ENCODE peak calls at places on chromosomes 11 and 22, in four cellular contexts. N, G, S and Y are unnamed samples.

GRCh38 chr22:34108168-34108567 is 187.9 kb upstream of the LARGE1 start:
- DNase-seq in G (no peak), N (no peak), S (no peak), Y (no peak)

GRCh38 chr11:104028476-104028875 is 8.0 kb upstream of the DDI1 start:
- DNase-seq in G (no peak), S (no peak), N (no peak), Y (no peak)

GRCh38 chr11:90288207-90288821 is 65.5 kb upstream of the CHORDC1 start:
- DNase-seq in G (peak), S (no peak), N (peak), Y (peak)

GRCh38 chr11:116446048-116446399 is 326.8 kb downstream of the BUD13 start:
- DNase-seq in S (no peak), N (no peak), G (no peak), Y (no peak)

GRCh38 chr11:24575392-24575791 is 78.5 kb downstream of the LUZP2 start:
- DNase-seq in G (no peak), S (no peak), N (no peak), Y (peak)

GRCh38 chr11:46521947-46522681 is 71.7 kb downstream of the AMBRA1 start:
- DNase-seq in N (no peak), S (no peak), G (no peak), Y (no peak)

GRCh38 chr22:24117942-24118341 is 63.3 kb upstream of the SUSD2 start:
- DNase-seq in G (peak), N (no peak), S (no peak), Y (no peak)

GRCh38 chr11:26070981-26071380 is 260.9 kb upstream of the ANO3 start:
- DNase-seq in G (no peak), S (no peak), N (no peak), Y (no peak)

GRCh38 chr11:8325905-8326304 is 62.2 kb upstream of the LMO1 start:
- DNase-seq in G (no peak), N (no peak), S (no peak), Y (no peak)

GRCh38 chr11:76640540-76640939 is 30.0 kb downstream of the LRRC32 start:
- DNase-seq in G (no peak), S (no peak), N (no peak), Y (no peak)

GRCh38 chr22:31400023-31400397 is 606 bp downstream of the DRG1 start:
- DNase-seq in G (no peak), N (no peak), S (no peak), Y (no peak)

DNA sequence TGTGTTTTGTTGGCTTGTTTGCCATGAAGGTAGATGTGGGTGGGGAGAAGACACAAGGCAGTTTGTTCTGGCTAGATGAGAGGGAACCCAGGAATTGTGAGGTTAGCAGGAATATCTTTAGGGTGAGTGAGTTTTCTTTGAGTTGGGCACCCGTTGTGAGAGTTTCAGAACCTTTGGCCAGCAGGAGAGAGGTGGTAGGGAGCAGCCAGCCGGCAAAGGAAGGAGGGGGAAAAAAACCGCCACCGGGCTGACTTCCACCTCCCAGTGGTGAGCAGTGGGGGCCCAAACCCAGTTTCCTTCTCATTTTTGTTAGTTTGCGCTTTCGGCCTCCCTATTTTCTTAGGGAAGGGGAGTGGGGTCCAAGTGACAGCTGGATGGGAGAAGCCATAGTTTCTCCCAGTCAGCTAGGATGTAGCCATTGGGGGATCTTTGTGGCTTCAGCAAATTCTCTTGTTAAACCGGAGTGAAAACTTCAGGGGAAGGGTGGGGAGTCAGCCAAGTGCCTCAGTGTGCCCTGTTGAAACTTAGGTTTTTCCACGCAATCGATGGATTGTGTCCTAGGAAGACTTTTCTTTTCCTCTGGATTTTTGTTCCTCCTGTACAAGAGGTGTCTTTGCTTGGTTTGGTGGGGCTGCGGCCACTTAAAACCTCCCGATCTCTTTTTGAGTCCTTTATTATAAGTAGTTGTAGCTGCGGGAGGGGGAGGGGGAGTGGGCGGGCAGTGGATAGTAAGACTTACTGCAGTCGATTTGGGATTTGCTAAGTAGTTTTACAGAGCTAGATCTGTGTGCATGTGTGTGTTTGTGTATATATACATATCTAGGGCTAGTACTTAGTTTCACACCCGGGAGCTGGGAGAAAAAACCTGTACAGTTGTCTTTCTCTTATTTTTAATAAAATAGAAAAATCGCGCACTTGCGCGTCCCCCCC is 1.1 kb upstream of the GCAT start:
- DNase-seq in G (no peak), S (no peak), N (peak), Y (peak)
- TF ChIP-seq JUN in G (no peak), S (no peak), N (no peak), Y (no peak)

GRCh38 chr11:6251990-6252473 is 7.6 kb upstream of the CCKBR start:
- DNase-seq in N (no peak), G (peak), S (no peak), Y (no peak)
- TF ChIP-seq HDAC2 in N (no peak), G (no peak), S (no peak), Y (no peak)

GRCh38 chr11:84714316-84714780 is 912.8 kb downstream of the DLG2 start:
- DNase-seq in G (peak), S (no peak), N (peak), Y (peak)
- TF ChIP-seq JUN in G (no peak), S (no peak), N (no peak), Y (no peak)

DNA sequence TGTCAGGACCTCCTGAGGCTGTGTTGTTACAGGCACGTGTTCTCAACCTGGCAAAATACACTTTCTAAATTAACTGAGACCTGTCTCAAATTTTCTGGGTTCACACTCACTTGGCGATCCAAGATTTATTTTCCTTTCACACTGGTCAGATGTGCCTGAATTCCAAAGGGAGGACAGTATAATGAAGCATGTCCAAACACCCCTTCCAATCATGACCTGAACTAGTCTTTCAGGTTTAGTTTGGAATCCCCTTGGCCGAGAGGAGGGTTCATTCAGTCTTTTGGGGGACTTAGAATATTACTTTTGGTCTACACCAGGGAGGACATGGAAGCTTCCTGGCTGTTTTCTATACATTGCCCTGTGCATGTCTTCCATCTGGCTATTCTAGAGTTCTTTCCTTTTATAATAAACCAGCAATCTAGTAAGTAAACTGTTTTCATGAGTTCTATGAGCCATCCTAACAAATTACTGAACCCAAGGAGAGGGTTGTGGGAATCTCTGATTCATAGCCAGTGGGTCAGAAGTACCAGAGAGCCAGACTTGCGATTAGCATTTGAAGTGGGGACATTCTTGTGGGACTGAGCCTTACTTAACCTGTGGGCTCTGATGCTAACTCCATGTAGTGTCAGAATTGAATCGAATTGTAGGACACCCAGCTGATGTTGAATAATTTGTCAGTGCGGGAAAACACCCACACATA is 14.8 kb upstream of the TMEM216 start:
- DNase-seq in N (no peak), G (no peak), S (no peak), Y (no peak)
- TF ChIP-seq HDAC2 in N (no peak), G (no peak), S (no peak), Y (no peak)